ENCODE peak calls at places on chromosomes 12 and 14, in six cellular contexts. L is CD8-positive, alpha-beta T cell; X is uterus; C is brain microvascular endothelial cell; Y is H1; K is IMR-90. R is an unnamed sample.
A peak's percentile ranks its signal among the peaks of the same experiment; 100 is the strongest.

GRCh38 chr12:45914090-45914489 is 76.3 kb downstream of the SCAF11 start:
- DNase-seq in X (no peak), C (peak; percentile 87), Y (no peak), L (no peak), K (peak; percentile 91), R (peak; percentile 59)

GRCh38 chr14:50402965-50403364 is 6.3 kb upstream of the CDKL1 start:
- DNase-seq in L (no peak), C (no peak), Y (no peak), K (peak; percentile 56), X (no peak), R (no peak)

GRCh38 chr12:64882687-64883086 is 58.2 kb downstream of the TBC1D30 start:
- DNase-seq in L (no peak), K (no peak), C (no peak), Y (no peak), X (no peak), R (no peak)

GRCh38 chr12:116803018-116803736 is 65.1 kb downstream of the RNFT2 start:
- DNase-seq in Y (no peak), C (no peak), L (no peak), X (no peak), K (no peak), R (no peak)

GRCh38 chr12:45688188-45688587 is 41.3 kb upstream of the ARID2 start:
- DNase-seq in Y (no peak), L (no peak), K (no peak), C (no peak), X (no peak), R (no peak)

GRCh38 chr14:53608369-53608768 is 348.3 kb downstream of the BMP4 start:
- DNase-seq in C (no peak), L (no peak), Y (no peak), X (no peak), K (no peak), R (no peak)

GRCh38 chr12:74791365-74791764 is 253.7 kb downstream of the ATXN7L3B start:
- DNase-seq in Y (no peak), K (no peak), L (no peak), X (no peak), C (no peak), R (no peak)

GRCh38 chr14:60647081-60647836 is 2.0 kb downstream of the SIX1 start:
- DNase-seq in L (no peak), K (peak; percentile 69), Y (peak; percentile 74), C (peak; percentile 56), X (no peak), R (no peak)

GRCh38 chr12:103930787-103931536 is 752 bp downstream of the HSP90B1 start:
- DNase-seq in X (peak; percentile 66), K (peak; percentile 30), L (peak; percentile 3), C (no peak), Y (no peak), R (no peak)

GRCh38 chr12:92363295-92364146 is 217.9 kb upstream of the BTG1 start:
- DNase-seq in K (peak; percentile 4), C (peak; percentile 7), L (peak; percentile 39), Y (no peak), X (peak; percentile 28), R (no peak)

GRCh38 chr14:91714805-91715204 is 17.1 kb downstream of the CATSPERB start:
- DNase-seq in Y (no peak), X (no peak), L (peak; percentile 27), K (no peak), C (no peak), R (no peak)

GRCh38 chr14:95895720-95896119 is 19.1 kb downstream of the TUNAR start:
- DNase-seq in K (no peak), L (no peak), C (no peak), Y (peak; percentile 77), X (no peak), R (no peak)

GRCh38 chr14:106844608-106845285 is 1318.4 kb downstream of the TMEM121 start:
- DNase-seq in L (peak; percentile 59), K (no peak), Y (no peak), X (peak; percentile 69), C (no peak), R (no peak)

GRCh38 chr12:8527250-8528130 is 13.2 kb downstream of the CLEC4E start:
- DNase-seq in X (no peak), C (no peak), K (no peak), Y (peak; percentile 54), L (no peak), R (no peak)

GRCh38 chr12:1006255-1006654 is 15.2 kb downstream of the ERC1 start:
- DNase-seq in Y (no peak), C (no peak), X (no peak), K (no peak), L (no peak), R (no peak)

GRCh38 chr14:37179896-37180502 is 7.6 kb upstream of the SLC25A21 start:
- DNase-seq in L (no peak), X (no peak), K (peak; percentile 86), Y (no peak), C (peak; percentile 9), R (no peak)

GRCh38 chr12:47165934-47166333 is 86.2 kb upstream of the AMIGO2 start:
- DNase-seq in Y (no peak), X (peak; percentile 45), C (no peak), L (no peak), K (no peak), R (no peak)

GRCh38 chr12:112978163-112979081 is at the start of gene OAS2:
- DNase-seq in X (peak; percentile 47), K (peak; percentile 48), C (peak; percentile 48), L (peak; percentile 65), Y (no peak), R (no peak)

GRCh38 chr14:73655851-73656250 is 11.1 kb downstream of the DNAL1 start:
- DNase-seq in C (no peak), K (no peak), X (no peak), Y (no peak), L (no peak), R (no peak)
- TF ChIP-seq CTCF in C (no peak), K (no peak), X (no peak), Y (no peak), L (no peak), R (no peak)

GRCh38 chr14:59360923-59361794 is 104.0 kb downstream of the GPR135 start:
- DNase-seq in C (peak; percentile 85), L (no peak), X (peak; percentile 61), K (peak; percentile 82), Y (no peak), R (peak; percentile 38)
- H3K27ac ChIP-seq in C (no peak overlapping the region), L (no peak overlapping the region), X (peak overlapping the region; percentile 63), K (no peak overlapping the region), Y (no peak overlapping the region), R (no peak overlapping the region)

GRCh38 chr12:11711675-11712327 is 62.3 kb downstream of the ETV6 start:
- DNase-seq in C (no peak), L (no peak), K (peak; percentile 67), X (peak; percentile 32), Y (no peak), R (no peak)

GRCh38 chr12:11709513-11709912 is 60.0 kb downstream of the ETV6 start:
- DNase-seq in Y (no peak), K (no peak), X (no peak), L (no peak), C (no peak), R (no peak)

GRCh38 chr12:11710431-11710830 is 61.0 kb downstream of the ETV6 start:
- DNase-seq in L (no peak), Y (no peak), K (no peak), C (no peak), X (no peak), R (no peak)

GRCh38 chr12:11712491-11712890 is 63.0 kb downstream of the ETV6 start:
- DNase-seq in L (no peak), C (no peak), Y (no peak), K (no peak), X (no peak), R (no peak)

GRCh38 chr12:11710906-11711305 is 61.4 kb downstream of the ETV6 start:
- DNase-seq in L (no peak), X (no peak), Y (no peak), K (no peak), C (no peak), R (no peak)
- TF ChIP-seq CTCF in L (no peak), X (no peak), Y (no peak), K (no peak), C (no peak), R (no peak)

GRCh38 chr12:12032771-12033588 is 37.8 kb upstream of the BCL2L14 start:
- DNase-seq in K (peak; percentile 87), C (peak; percentile 78), Y (peak; percentile 83), X (peak; percentile 75), L (peak; percentile 62), R (peak; percentile 76)
- H3K27ac ChIP-seq in K (peak overlapping the region; percentile 70), C (peak overlapping the region; percentile 45), Y (no peak overlapping the region), X (peak overlapping the region; percentile 58), L (no peak overlapping the region), R (no peak overlapping the region)

GRCh38 chr12:3296409-3296701 is 194.6 kb upstream of the PRMT8 start:
- DNase-seq in K (no peak), L (no peak), C (no peak), Y (no peak), X (no peak), R (no peak)
- TF ChIP-seq CTCF in K (no peak), L (no peak), C (no peak), Y (no peak), X (no peak), R (no peak)